ENCODE peak calls at places on chromosomes 16 and 17, in five cellular contexts. One of them, this sample, is unnamed.

GRCh38 chr16:69089091-69089912 is 16.2 kb upstream of the HAS3 start:
- DNase-seq in lung: no peak
- DNase-seq in HS-27A: no peak
- DNase-seq in A549: no peak
- DNase-seq in DMS153: peak
- DNase-seq in this sample: no peak

GRCh38 chr16:86751081-86752030 is 173.0 kb downstream of the FOXL1 start:
- DNase-seq in lung: no peak
- DNase-seq in HS-27A: peak
- DNase-seq in A549: no peak
- DNase-seq in DMS153: no peak
- DNase-seq in this sample: peak

GRCh38 chr17:10745231-10745630 is 15.4 kb upstream of the TMEM220 start:
- DNase-seq in lung: no peak
- DNase-seq in HS-27A: no peak
- DNase-seq in A549: no peak
- DNase-seq in DMS153: no peak
- DNase-seq in this sample: no peak

GRCh38 chr17:20073056-20073979 is 64.2 kb downstream of the SPECC1 start:
- DNase-seq in lung: peak
- DNase-seq in HS-27A: no peak
- DNase-seq in A549: no peak
- DNase-seq in DMS153: no peak
- DNase-seq in this sample: no peak

GRCh38 chr16:57480127-57480753 is 6.1 kb downstream of the DOK4 start:
- DNase-seq in lung: peak
- DNase-seq in HS-27A: peak
- DNase-seq in A549: peak
- DNase-seq in DMS153: no peak
- DNase-seq in this sample: no peak

GRCh38 chr16:88941933-88942909 is 34.8 kb downstream of the CBFA2T3 start:
- DNase-seq in lung: peak
- DNase-seq in HS-27A: no peak
- DNase-seq in A549: peak
- DNase-seq in DMS153: no peak
- DNase-seq in this sample: no peak

GRCh38 chr17:63601439-63602371 is 1.0 kb downstream of the TACO1 start:
- DNase-seq in lung: no peak
- DNase-seq in HS-27A: no peak
- DNase-seq in A549: no peak
- DNase-seq in DMS153: no peak
- DNase-seq in this sample: no peak

GRCh38 chr17:54405826-54406225 is 494.8 kb upstream of the TOM1L1 start:
- DNase-seq in lung: no peak
- DNase-seq in HS-27A: no peak
- DNase-seq in A549: no peak
- DNase-seq in DMS153: no peak
- DNase-seq in this sample: no peak

This sample was measured in prostate gland.